ENCODE peak calls at places on chromosomes 6 and 20, in ten cellular contexts. Q is gastrocnemius medialis, P is sigmoid colon, G is lower leg skin, L is transverse colon, B is Peyer's patch, E is stomach, I is body of pancreas, N is tibial nerve, Z is vagina. U is an unnamed sample.

GRCh38 chr20:23063573-23063972 is 14.1 kb upstream of the THBD start:
- DNase-seq in Q (no peak), P (no peak), G (no peak), L (no peak), B (no peak), E (no peak), I (no peak), N (no peak), Z (no peak), U (no peak)

GRCh38 chr6:98832282-98833100 is 1.9 kb upstream of the POU3F2 start:
- DNase-seq in Q (no peak), P (peak; percentile 54), G (no peak), L (no peak), B (no peak), E (no peak), I (no peak), N (no peak), Z (no peak), U (no peak)

GRCh38 chr6:7532232-7532631 is 9.2 kb upstream of the DSP start:
- DNase-seq in Q (no peak), P (no peak), G (peak; percentile 67), L (peak; percentile 85), B (peak; percentile 75), E (peak; percentile 81), I (peak; percentile 63), N (no peak), Z (no peak), U (no peak)

GRCh38 chr6:80482056-80482455 is 375.6 kb downstream of the BCKDHB start:
- DNase-seq in Q (no peak), P (no peak), G (no peak), L (no peak), B (no peak), E (no peak), I (no peak), N (no peak), Z (no peak), U (no peak)

GRCh38 chr6:90285611-90286381 is 10.8 kb downstream of the BACH2 start:
- DNase-seq in Q (peak; percentile 97), P (peak; percentile 86), G (peak; percentile 79), L (peak; percentile 77), B (peak; percentile 88), E (peak; percentile 69), I (peak; percentile 89), N (peak; percentile 57), Z (no peak), U (peak; percentile 90)

GRCh38 chr6:159074120-159074684 is 29.4 kb upstream of the TAGAP start:
- DNase-seq in Q (no peak), P (no peak), G (no peak), L (no peak), B (no peak), E (no peak), I (no peak), N (no peak), Z (no peak), U (no peak)

GRCh38 chr20:10119336-10119735 is 84.5 kb downstream of the ANKEF1 start:
- DNase-seq in Q (no peak), P (no peak), G (no peak), L (no peak), B (no peak), E (no peak), I (no peak), N (no peak), Z (no peak), U (no peak)

GRCh38 chr6:72140795-72141194 is 254.4 kb downstream of the RIMS1 start:
- DNase-seq in Q (no peak), P (no peak), G (no peak), L (no peak), B (no peak), E (no peak), I (no peak), N (no peak), Z (no peak), U (no peak)

GRCh38 chr6:13629459-13630116 is 14.5 kb downstream of the NOL7 start:
- DNase-seq in Q (no peak), P (no peak), G (no peak), L (no peak), B (no peak), E (no peak), I (no peak), N (no peak), Z (no peak), U (no peak)

GRCh38 chr20:50335105-50335504 is 144.5 kb downstream of the CEBPB start:
- DNase-seq in Q (no peak), P (peak; percentile 56), G (peak; percentile 46), L (no peak), B (no peak), E (no peak), I (peak; percentile 52), N (no peak), Z (no peak), U (no peak)

GRCh38 chr6:148814082-148814790 is 67.4 kb downstream of the UST start:
- DNase-seq in Q (no peak), P (no peak), G (no peak), L (no peak), B (no peak), E (no peak), I (no peak), N (no peak), Z (no peak), U (no peak)

GRCh38 chr6:31010393-31011060 is at the start of gene MUC22:
- DNase-seq in Q (no peak), P (no peak), G (no peak), L (no peak), B (no peak), E (no peak), I (no peak), N (no peak), Z (no peak), U (no peak)

GRCh38 chr20:32820000-32820697 is 395 bp downstream of the MAPRE1 start:
- DNase-seq in Q (no peak), P (no peak), G (no peak), L (no peak), B (no peak), E (no peak), I (peak; percentile 68), N (peak; percentile 28), Z (no peak), U (peak; percentile 83)

GRCh38 chr6:71396410-71396801 is 107.8 kb downstream of the OGFRL1 start:
- DNase-seq in Q (no peak), P (no peak), G (no peak), L (no peak), B (no peak), E (no peak), I (no peak), N (no peak), Z (no peak), U (no peak)

GRCh38 chr6:77568570-77568969 is 84.3 kb upstream of the MEI4 start:
- DNase-seq in Q (no peak), P (no peak), G (no peak), L (no peak), B (no peak), E (no peak), I (no peak), N (no peak), Z (no peak), U (no peak)

GRCh38 chr6:17413313-17413750 is 19.9 kb downstream of the CAP2 start:
- DNase-seq in Q (no peak), P (no peak), G (no peak), L (no peak), B (no peak), E (no peak), I (no peak), N (no peak), Z (no peak), U (no peak)

GRCh38 chr6:29976588-29977424 is 34.5 kb downstream of the HLA-A start:
- DNase-seq in Q (peak; percentile 77), P (peak; percentile 92), G (peak; percentile 80), L (peak; percentile 84), B (peak; percentile 91), E (peak; percentile 84), I (peak; percentile 85), N (peak; percentile 79), Z (no peak), U (peak; percentile 89)

DNA sequence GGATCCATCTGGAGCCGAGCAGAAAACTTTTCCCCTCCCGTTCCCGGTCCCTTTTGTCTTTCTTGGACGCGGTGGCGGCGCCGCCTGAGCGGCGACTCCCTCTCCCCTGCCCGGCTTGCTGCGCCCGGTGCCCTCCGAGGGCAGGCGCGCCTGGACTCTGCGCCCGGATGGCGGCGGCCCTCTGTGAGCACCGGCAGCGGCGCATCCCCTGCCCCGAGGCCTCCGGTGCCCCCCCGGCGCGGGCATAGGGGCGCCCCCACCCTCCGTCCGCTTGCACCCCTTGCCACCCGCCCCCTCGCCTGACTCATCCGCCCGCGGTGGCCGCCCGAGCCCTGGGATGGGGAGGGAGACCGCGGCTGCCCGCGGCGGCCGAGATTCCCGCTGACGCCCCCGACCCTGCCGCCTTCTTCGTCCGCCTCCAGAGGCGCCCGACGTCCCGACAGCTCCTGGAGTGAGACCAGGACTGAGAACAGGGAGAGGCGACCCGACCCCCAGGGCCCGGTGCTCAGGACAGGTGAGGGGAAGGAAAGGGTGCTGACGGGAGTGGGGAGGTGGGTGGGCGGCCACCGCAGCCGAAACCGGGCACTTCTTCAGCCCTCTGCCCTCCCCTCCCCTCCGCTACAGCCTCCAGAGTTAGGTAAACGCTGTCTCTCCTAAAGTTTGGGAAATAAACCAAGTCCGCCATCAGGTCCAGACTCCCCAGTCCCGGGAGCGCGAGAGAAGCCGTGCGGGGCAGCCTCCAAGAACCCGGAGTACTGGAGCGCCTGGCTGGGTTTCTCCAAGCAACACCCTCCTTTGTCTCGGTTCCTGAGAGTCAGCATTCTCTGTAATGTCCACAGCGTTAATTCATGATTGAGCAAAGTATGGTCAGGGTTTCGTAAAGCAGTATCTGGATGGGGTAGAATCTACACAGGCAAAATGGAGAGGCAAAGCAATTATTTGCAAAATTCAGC is at the start of gene TMEM200A:
- DNase-seq in Q (no peak), P (peak; percentile 80), G (peak; percentile 44), L (peak; percentile 23), B (peak; percentile 64), E (peak; percentile 30), I (peak; percentile 12), N (no peak), Z (no peak), U (peak; percentile 52)
- TF ChIP-seq CTCF in Q (no peak), P (no peak), G (no peak), L (peak; percentile 5), B (no peak), E (no peak), I (no peak), N (no peak), Z (no peak), U (no peak)

GRCh38 chr6:149962461-149963211 is 1.1 kb upstream of the ULBP1 start:
- DNase-seq in Q (no peak), P (peak; percentile 38), G (no peak), L (no peak), B (no peak), E (no peak), I (no peak), N (no peak), Z (peak; percentile 60), U (no peak)
- TF ChIP-seq POLR2A in Q (no peak), P (no peak), G (no peak), L (no peak), B (no peak), E (no peak), I (no peak), N (no peak), Z (no peak), U (no peak)

GRCh38 chr6:81748946-81749345 is 3.5 kb downstream of the TENT5A start:
- DNase-seq in Q (no peak), P (no peak), G (no peak), L (no peak), B (no peak), E (no peak), I (no peak), N (no peak), Z (no peak), U (no peak)
- H3K4me3 ChIP-seq in Q (peak overlapping the region; percentile 1), P (peak overlapping the region; percentile 91), G (no peak overlapping the region), L (peak overlapping the region; percentile 3), B (peak overlapping the region; percentile 92), E (peak overlapping the region; percentile 81), I (no peak overlapping the region), N (peak overlapping the region; percentile 61), Z (peak overlapping the region; percentile 87), U (no peak overlapping the region)

GRCh38 chr6:37702314-37702713 is 4.6 kb upstream of the MDGA1 start:
- DNase-seq in Q (no peak), P (no peak), G (no peak), L (no peak), B (no peak), E (no peak), I (no peak), N (no peak), Z (no peak), U (no peak)
- TF ChIP-seq CTCF in Q (no peak), P (no peak), G (no peak), L (no peak), B (no peak), E (no peak), I (no peak), N (no peak), Z (no peak), U (no peak)

U was measured in right lobe of liver.